ENCODE peak calls at places on chromosomes 7 and 10, in four cellular contexts. B, P, R and O are unnamed samples.

GRCh38 chr7:85046512-85046911 is 140.3 kb downstream of the SEMA3D start:
- DNase-seq in B (no peak), P (no peak), R (no peak), O (no peak)

GRCh38 chr10:2011106-2011716 is 273.9 kb upstream of the ADARB2 start:
- DNase-seq in B (no peak), P (no peak), R (no peak), O (no peak)

GRCh38 chr10:79249156-79250121 is 97.8 kb upstream of the PPIF start:
- DNase-seq in B (no peak), P (no peak), R (peak), O (no peak)

GRCh38 chr10:14433147-14433546 is 102.4 kb upstream of the FRMD4A start:
- DNase-seq in B (no peak), P (no peak), R (no peak), O (no peak)

GRCh38 chr10:92149261-92149660 is 141.6 kb downstream of the CPEB3 start:
- DNase-seq in B (no peak), P (no peak), R (no peak), O (no peak)

GRCh38 chr7:23268746-23269145 is 22.2 kb downstream of the GPNMB start:
- DNase-seq in B (no peak), P (no peak), R (no peak), O (no peak)

GRCh38 chr7:134186022-134186421 is 58.9 kb downstream of the LRGUK start:
- DNase-seq in B (no peak), P (peak), R (no peak), O (peak)

GRCh38 chr7:48274662-48275061 is 103.4 kb downstream of the ABCA13 start:
- DNase-seq in B (no peak), P (no peak), R (no peak), O (no peak)

GRCh38 chr7:150737265-150738055 is at the start of gene GIMAP5:
- DNase-seq in B (no peak), P (no peak), R (peak), O (no peak)

GRCh38 chr7:51882412-51882811 is 565.8 kb upstream of the COBL start:
- DNase-seq in B (no peak), P (no peak), R (no peak), O (no peak)

GRCh38 chr7:68384581-68384980 is 1213.7 kb upstream of the AUTS2 start:
- DNase-seq in B (no peak), P (no peak), R (no peak), O (no peak)

GRCh38 chr10:74337330-74338016 is 186.5 kb downstream of the ADK start:
- DNase-seq in B (no peak), P (no peak), R (no peak), O (no peak)

GRCh38 chr10:89470628-89471027 is 56.3 kb downstream of the IFIT5 start:
- DNase-seq in B (no peak), P (no peak), R (no peak), O (no peak)

GRCh38 chr10:69715899-69716606 is 85.7 kb upstream of the COL13A1 start:
- DNase-seq in B (peak), P (no peak), R (no peak), O (no peak)

GRCh38 chr7:148715027-148715426 is 16.3 kb downstream of the CUL1 start:
- DNase-seq in B (no peak), P (no peak), R (no peak), O (no peak)

GRCh38 chr7:42350801-42351200 is 113.8 kb upstream of the GLI3 start:
- DNase-seq in B (no peak), P (peak), R (no peak), O (no peak)

GRCh38 chr10:27635290-27635689 is 110.3 kb downstream of the MKX start:
- DNase-seq in B (no peak), P (no peak), R (no peak), O (no peak)

GRCh38 chr7:381211-382117 is 91.5 kb downstream of the FOXL3 start:
- DNase-seq in B (peak), P (no peak), R (no peak), O (no peak)

GRCh38 chr7:149776305-149776704 is 2.9 kb upstream of the ZNF467 start:
- DNase-seq in B (peak), P (no peak), R (no peak), O (no peak)

GRCh38 chr10:110617455-110618162 is 26.5 kb upstream of the RBM20 start:
- DNase-seq in B (no peak), P (no peak), R (no peak), O (no peak)

GRCh38 chr7:43847496-43847895 is 21.8 kb downstream of the MRPS24 start:
- DNase-seq in B (no peak), P (no peak), R (no peak), O (no peak)

GRCh38 chr7:105365541-105366534 is 22.9 kb downstream of the SRPK2 start:
- DNase-seq in B (no peak), P (no peak), R (no peak), O (no peak)

GRCh38 chr10:78744521-78745090 is 324.2 kb upstream of the ZMIZ1 start:
- DNase-seq in B (no peak), P (no peak), R (no peak), O (no peak)

GRCh38 chr10:70117646-70118045 is 15.0 kb downstream of the AIFM2 start:
- DNase-seq in B (no peak), P (no peak), R (no peak), O (no peak)

GRCh38 chr7:17599733-17600685 is 301.6 kb downstream of the AHR start:
- DNase-seq in B (no peak), P (peak), R (no peak), O (peak)